ENCODE peak calls at places on chromosome 22, in nine cellular contexts. One of them, this sample, is unnamed.

GRCh38 chr22:38180841-38181452 is 683 bp downstream of the PLA2G6 start:
- DNase-seq in dermis microvascular lymphatic vessel endothelial cell: peak
- DNase-seq in AG09319: no peak
- DNase-seq in cardiac muscle cell: no peak
- DNase-seq in Calu3: peak
- DNase-seq in fibroblast of mammary gland: no peak
- DNase-seq in ecto neural progenitor cell: no peak
- DNase-seq in SHP77 treated with DMSO at 0.1 percent for 48 hours: no peak
- DNase-seq in PC-3: peak
- DNase-seq in this sample: no peak

GRCh38 chr22:38799265-38800002 is 5.5 kb upstream of the DNAL4 start:
- DNase-seq in dermis microvascular lymphatic vessel endothelial cell: no peak
- DNase-seq in AG09319: peak
- DNase-seq in cardiac muscle cell: peak
- DNase-seq in Calu3: no peak
- DNase-seq in fibroblast of mammary gland: peak
- DNase-seq in ecto neural progenitor cell: no peak
- DNase-seq in SHP77 treated with DMSO at 0.1 percent for 48 hours: no peak
- DNase-seq in PC-3: no peak
- DNase-seq in this sample: no peak

GRCh38 chr22:36258750-36259619 is 6.1 kb downstream of the APOL1 start:
- DNase-seq in dermis microvascular lymphatic vessel endothelial cell: peak
- DNase-seq in AG09319: no peak
- DNase-seq in cardiac muscle cell: peak
- DNase-seq in Calu3: no peak
- DNase-seq in fibroblast of mammary gland: peak
- DNase-seq in ecto neural progenitor cell: peak
- DNase-seq in SHP77 treated with DMSO at 0.1 percent for 48 hours: no peak
- DNase-seq in PC-3: no peak
- DNase-seq in this sample: peak

GRCh38 chr22:47043835-47044721 is 281.6 kb downstream of the TBC1D22A start:
- DNase-seq in dermis microvascular lymphatic vessel endothelial cell: peak
- DNase-seq in AG09319: no peak
- DNase-seq in cardiac muscle cell: peak
- DNase-seq in Calu3: no peak
- DNase-seq in fibroblast of mammary gland: peak
- DNase-seq in ecto neural progenitor cell: no peak
- DNase-seq in SHP77 treated with DMSO at 0.1 percent for 48 hours: peak
- DNase-seq in PC-3: no peak
- DNase-seq in this sample: peak

GRCh38 chr22:31122532-31123291 is at the start of gene INPP5J:
- DNase-seq in dermis microvascular lymphatic vessel endothelial cell: no peak
- DNase-seq in AG09319: no peak
- DNase-seq in cardiac muscle cell: peak
- DNase-seq in Calu3: peak
- DNase-seq in fibroblast of mammary gland: peak
- DNase-seq in ecto neural progenitor cell: no peak
- DNase-seq in SHP77 treated with DMSO at 0.1 percent for 48 hours: peak
- DNase-seq in PC-3: peak
- DNase-seq in this sample: peak

GRCh38 chr22:32142600-32142999 is 16.5 kb downstream of the C22orf42 start:
- DNase-seq in dermis microvascular lymphatic vessel endothelial cell: peak
- DNase-seq in AG09319: no peak
- DNase-seq in cardiac muscle cell: no peak
- DNase-seq in Calu3: no peak
- DNase-seq in fibroblast of mammary gland: no peak
- DNase-seq in ecto neural progenitor cell: no peak
- DNase-seq in SHP77 treated with DMSO at 0.1 percent for 48 hours: no peak
- DNase-seq in PC-3: no peak
- DNase-seq in this sample: no peak

GRCh38 chr22:19879996-19880785 is 25.5 kb upstream of the GNB1L start:
- DNase-seq in dermis microvascular lymphatic vessel endothelial cell: peak
- DNase-seq in AG09319: no peak
- DNase-seq in cardiac muscle cell: no peak
- DNase-seq in Calu3: no peak
- DNase-seq in fibroblast of mammary gland: no peak
- DNase-seq in ecto neural progenitor cell: no peak
- DNase-seq in SHP77 treated with DMSO at 0.1 percent for 48 hours: no peak
- DNase-seq in PC-3: no peak
- DNase-seq in this sample: no peak

GRCh38 chr22:39473856-39474255 is 17.0 kb downstream of the MGAT3 start:
- DNase-seq in dermis microvascular lymphatic vessel endothelial cell: no peak
- DNase-seq in AG09319: no peak
- DNase-seq in cardiac muscle cell: no peak
- DNase-seq in Calu3: no peak
- DNase-seq in fibroblast of mammary gland: no peak
- DNase-seq in ecto neural progenitor cell: no peak
- DNase-seq in SHP77 treated with DMSO at 0.1 percent for 48 hours: no peak
- DNase-seq in PC-3: no peak
- DNase-seq in this sample: no peak

GRCh38 chr22:36663581-36663980 is 40.0 kb downstream of the CACNG2 start:
- DNase-seq in dermis microvascular lymphatic vessel endothelial cell: no peak
- DNase-seq in AG09319: no peak
- DNase-seq in cardiac muscle cell: no peak
- DNase-seq in Calu3: no peak
- DNase-seq in fibroblast of mammary gland: no peak
- DNase-seq in ecto neural progenitor cell: no peak
- DNase-seq in SHP77 treated with DMSO at 0.1 percent for 48 hours: no peak
- DNase-seq in PC-3: no peak
- DNase-seq in this sample: no peak

GRCh38 chr22:23113067-23113846 is 28.5 kb downstream of the RSPH14 start:
- DNase-seq in dermis microvascular lymphatic vessel endothelial cell: no peak
- DNase-seq in AG09319: no peak
- DNase-seq in cardiac muscle cell: peak
- DNase-seq in Calu3: no peak
- DNase-seq in fibroblast of mammary gland: peak
- DNase-seq in ecto neural progenitor cell: no peak
- DNase-seq in SHP77 treated with DMSO at 0.1 percent for 48 hours: peak
- DNase-seq in PC-3: no peak
- DNase-seq in this sample: no peak

GRCh38 chr22:24760708-24761306 is 13.7 kb downstream of the PIWIL3 start:
- DNase-seq in dermis microvascular lymphatic vessel endothelial cell: peak
- DNase-seq in AG09319: no peak
- DNase-seq in cardiac muscle cell: peak
- DNase-seq in Calu3: no peak
- DNase-seq in fibroblast of mammary gland: no peak
- DNase-seq in ecto neural progenitor cell: no peak
- DNase-seq in SHP77 treated with DMSO at 0.1 percent for 48 hours: no peak
- DNase-seq in PC-3: no peak
- DNase-seq in this sample: no peak

GRCh38 chr22:37817705-37818311 is 5.4 kb upstream of the GALR3 start:
- DNase-seq in dermis microvascular lymphatic vessel endothelial cell: peak
- DNase-seq in AG09319: peak
- DNase-seq in cardiac muscle cell: peak
- DNase-seq in Calu3: peak
- DNase-seq in fibroblast of mammary gland: peak
- DNase-seq in ecto neural progenitor cell: peak
- DNase-seq in SHP77 treated with DMSO at 0.1 percent for 48 hours: peak
- DNase-seq in PC-3: peak
- DNase-seq in this sample: peak

GRCh38 chr22:44363214-44363979 is 50.6 kb upstream of the SHISAL1 start:
- DNase-seq in dermis microvascular lymphatic vessel endothelial cell: peak
- DNase-seq in AG09319: peak
- DNase-seq in cardiac muscle cell: peak
- DNase-seq in Calu3: peak
- DNase-seq in fibroblast of mammary gland: peak
- DNase-seq in ecto neural progenitor cell: no peak
- DNase-seq in SHP77 treated with DMSO at 0.1 percent for 48 hours: peak
- DNase-seq in PC-3: peak
- DNase-seq in this sample: no peak

GRCh38 chr22:24393012-24393559 is 34.3 kb upstream of the ADORA2A start:
- DNase-seq in dermis microvascular lymphatic vessel endothelial cell: no peak
- DNase-seq in AG09319: no peak
- DNase-seq in cardiac muscle cell: no peak
- DNase-seq in Calu3: no peak
- DNase-seq in fibroblast of mammary gland: no peak
- DNase-seq in ecto neural progenitor cell: no peak
- DNase-seq in SHP77 treated with DMSO at 0.1 percent for 48 hours: no peak
- DNase-seq in PC-3: no peak
- DNase-seq in this sample: no peak

GRCh38 chr22:28171135-28171534 is 252.1 kb upstream of the PITPNB start:
- DNase-seq in dermis microvascular lymphatic vessel endothelial cell: peak
- DNase-seq in AG09319: no peak
- DNase-seq in cardiac muscle cell: peak
- DNase-seq in Calu3: no peak
- DNase-seq in fibroblast of mammary gland: peak
- DNase-seq in ecto neural progenitor cell: no peak
- DNase-seq in SHP77 treated with DMSO at 0.1 percent for 48 hours: no peak
- DNase-seq in PC-3: no peak
- DNase-seq in this sample: no peak

GRCh38 chr22:45208993-45209838 is 31.5 kb downstream of the KIAA0930 start:
- DNase-seq in dermis microvascular lymphatic vessel endothelial cell: peak
- DNase-seq in AG09319: no peak
- DNase-seq in cardiac muscle cell: peak
- DNase-seq in Calu3: peak
- DNase-seq in fibroblast of mammary gland: peak
- DNase-seq in ecto neural progenitor cell: peak
- DNase-seq in SHP77 treated with DMSO at 0.1 percent for 48 hours: no peak
- DNase-seq in PC-3: peak
- DNase-seq in this sample: no peak

GRCh38 chr22:38071421-38072321 is 12.3 kb downstream of the SLC16A8 start:
- DNase-seq in dermis microvascular lymphatic vessel endothelial cell: no peak
- DNase-seq in AG09319: no peak
- DNase-seq in cardiac muscle cell: no peak
- DNase-seq in Calu3: no peak
- DNase-seq in fibroblast of mammary gland: no peak
- DNase-seq in ecto neural progenitor cell: no peak
- DNase-seq in SHP77 treated with DMSO at 0.1 percent for 48 hours: no peak
- DNase-seq in PC-3: no peak
- DNase-seq in this sample: no peak

GRCh38 chr22:29071261-29072045 is 1.4 kb upstream of the KREMEN1 start:
- DNase-seq in dermis microvascular lymphatic vessel endothelial cell: peak
- DNase-seq in AG09319: no peak
- DNase-seq in cardiac muscle cell: peak
- DNase-seq in Calu3: peak
- DNase-seq in fibroblast of mammary gland: no peak
- DNase-seq in ecto neural progenitor cell: peak
- DNase-seq in SHP77 treated with DMSO at 0.1 percent for 48 hours: no peak
- DNase-seq in PC-3: peak
- DNase-seq in this sample: no peak

GRCh38 chr22:46590334-46590733 is 29.9 kb upstream of the GRAMD4 start:
- DNase-seq in dermis microvascular lymphatic vessel endothelial cell: no peak
- DNase-seq in AG09319: no peak
- DNase-seq in cardiac muscle cell: no peak
- DNase-seq in Calu3: no peak
- DNase-seq in fibroblast of mammary gland: no peak
- DNase-seq in ecto neural progenitor cell: no peak
- DNase-seq in SHP77 treated with DMSO at 0.1 percent for 48 hours: no peak
- DNase-seq in PC-3: no peak
- DNase-seq in this sample: no peak

GRCh38 chr22:45504703-45505341 is 2.1 kb downstream of the FBLN1 start:
- DNase-seq in dermis microvascular lymphatic vessel endothelial cell: no peak
- DNase-seq in AG09319: no peak
- DNase-seq in cardiac muscle cell: peak
- DNase-seq in Calu3: no peak
- DNase-seq in fibroblast of mammary gland: no peak
- DNase-seq in ecto neural progenitor cell: peak
- DNase-seq in SHP77 treated with DMSO at 0.1 percent for 48 hours: no peak
- DNase-seq in PC-3: no peak
- DNase-seq in this sample: no peak

GRCh38 chr22:43077121-43077877 is 11.9 kb downstream of the TTLL1 start:
- DNase-seq in dermis microvascular lymphatic vessel endothelial cell: no peak
- DNase-seq in AG09319: no peak
- DNase-seq in cardiac muscle cell: no peak
- DNase-seq in Calu3: no peak
- DNase-seq in fibroblast of mammary gland: no peak
- DNase-seq in ecto neural progenitor cell: no peak
- DNase-seq in SHP77 treated with DMSO at 0.1 percent for 48 hours: no peak
- DNase-seq in PC-3: no peak
- DNase-seq in this sample: no peak

GRCh38 chr22:35114296-35114980 is 48.5 kb downstream of the ISX start:
- DNase-seq in dermis microvascular lymphatic vessel endothelial cell: no peak
- DNase-seq in AG09319: no peak
- DNase-seq in cardiac muscle cell: no peak
- DNase-seq in Calu3: no peak
- DNase-seq in fibroblast of mammary gland: no peak
- DNase-seq in ecto neural progenitor cell: no peak
- DNase-seq in SHP77 treated with DMSO at 0.1 percent for 48 hours: no peak
- DNase-seq in PC-3: no peak
- DNase-seq in this sample: no peak

GRCh38 chr22:43376765-43377485 is 33.8 kb upstream of the SCUBE1 start:
- DNase-seq in dermis microvascular lymphatic vessel endothelial cell: no peak
- DNase-seq in AG09319: no peak
- DNase-seq in cardiac muscle cell: peak
- DNase-seq in Calu3: no peak
- DNase-seq in fibroblast of mammary gland: no peak
- DNase-seq in ecto neural progenitor cell: no peak
- DNase-seq in SHP77 treated with DMSO at 0.1 percent for 48 hours: no peak
- DNase-seq in PC-3: no peak
- DNase-seq in this sample: no peak

GRCh38 chr22:48432721-48433518 is 1394.8 kb downstream of the BRD1 start:
- DNase-seq in dermis microvascular lymphatic vessel endothelial cell: no peak
- DNase-seq in AG09319: no peak
- DNase-seq in cardiac muscle cell: no peak
- DNase-seq in Calu3: no peak
- DNase-seq in fibroblast of mammary gland: no peak
- DNase-seq in ecto neural progenitor cell: no peak
- DNase-seq in SHP77 treated with DMSO at 0.1 percent for 48 hours: no peak
- DNase-seq in PC-3: no peak
- DNase-seq in this sample: no peak

GRCh38 chr22:19821523-19822300 is 33.0 kb downstream of the GNB1L start:
- DNase-seq in dermis microvascular lymphatic vessel endothelial cell: no peak
- DNase-seq in AG09319: no peak
- DNase-seq in cardiac muscle cell: no peak
- DNase-seq in Calu3: no peak
- DNase-seq in fibroblast of mammary gland: no peak
- DNase-seq in ecto neural progenitor cell: peak
- DNase-seq in SHP77 treated with DMSO at 0.1 percent for 48 hours: no peak
- DNase-seq in PC-3: no peak
- DNase-seq in this sample: no peak

This sample was measured in T47D.